ENCODE peak calls at places on chromosomes 4 and X, in four cellular contexts. One of them, this sample, is unnamed.

GRCh38 chrX:54745676-54746075 is 52.4 kb downstream of the ITIH6 start:
- DNase-seq in endothelial cell: no peak
- DNase-seq in caudate nucleus: no peak
- DNase-seq in sigmoid colon: no peak
- DNase-seq in this sample: no peak

GRCh38 chr4:118915468-118915867 is 26.8 kb downstream of the SYNPO2 start:
- DNase-seq in sigmoid colon: no peak
- DNase-seq in caudate nucleus: no peak
- DNase-seq in endothelial cell: no peak
- DNase-seq in this sample: no peak

GRCh38 chr4:77074961-77075855 is 581 bp downstream of the CCNI start:
- DNase-seq in endothelial cell: peak; percentile 69
- DNase-seq in sigmoid colon: peak; percentile 87
- DNase-seq in caudate nucleus: peak; percentile 66
- DNase-seq in this sample: peak; percentile 72

GRCh38 chr4:26787461-26788340 is 72.9 kb upstream of the STIM2 start:
- DNase-seq in sigmoid colon: no peak
- DNase-seq in caudate nucleus: peak; percentile 39
- DNase-seq in endothelial cell: no peak
- DNase-seq in this sample: peak; percentile 83

GRCh38 chr4:107131295-107131694 is 95.2 kb upstream of the DKK2 start:
- DNase-seq in caudate nucleus: no peak
- DNase-seq in endothelial cell: no peak
- DNase-seq in sigmoid colon: no peak
- DNase-seq in this sample: no peak

GRCh38 chr4:118817178-118817930 is 18.6 kb downstream of the SEC24D start:
- DNase-seq in sigmoid colon: no peak
- DNase-seq in caudate nucleus: no peak
- DNase-seq in endothelial cell: no peak
- DNase-seq in this sample: no peak

GRCh38 chr4:41881931-41882621 is 53.2 kb upstream of the TMEM33 start:
- DNase-seq in endothelial cell: peak; percentile 9
- DNase-seq in caudate nucleus: no peak
- DNase-seq in sigmoid colon: no peak
- DNase-seq in this sample: no peak

GRCh38 chrX:14779589-14779988 is 93.3 kb downstream of the FANCB start:
- DNase-seq in sigmoid colon: no peak
- DNase-seq in caudate nucleus: no peak
- DNase-seq in endothelial cell: no peak
- DNase-seq in this sample: no peak

GRCh38 chrX:138709886-138710285 is 1.6 kb downstream of the FGF13 start:
- DNase-seq in endothelial cell: no peak
- DNase-seq in sigmoid colon: no peak
- DNase-seq in caudate nucleus: no peak
- DNase-seq in this sample: no peak

GRCh38 chr4:173167793-173168395 is 717 bp upstream of the GALNT7 start:
- DNase-seq in caudate nucleus: peak; percentile 25
- DNase-seq in endothelial cell: peak; percentile 53
- DNase-seq in sigmoid colon: peak; percentile 67
- DNase-seq in this sample: no peak

GRCh38 chr4:127249767-127250108 is 383.0 kb upstream of the INTU start:
- DNase-seq in sigmoid colon: no peak
- DNase-seq in caudate nucleus: no peak
- DNase-seq in endothelial cell: no peak
- DNase-seq in this sample: no peak

GRCh38 chrX:16212024-16212423 is 44.7 kb downstream of the MAGEB17 start:
- DNase-seq in endothelial cell: no peak
- DNase-seq in sigmoid colon: no peak
- DNase-seq in caudate nucleus: no peak
- DNase-seq in this sample: no peak

GRCh38 chr4:149077142-149077541 is 634.9 kb upstream of the NR3C2 start:
- DNase-seq in caudate nucleus: no peak
- DNase-seq in sigmoid colon: no peak
- DNase-seq in endothelial cell: no peak
- DNase-seq in this sample: no peak

GRCh38 chr4:124953059-124953850 is 240.7 kb upstream of the ANKRD50 start:
- DNase-seq in sigmoid colon: no peak
- DNase-seq in endothelial cell: no peak
- DNase-seq in caudate nucleus: no peak
- DNase-seq in this sample: no peak

GRCh38 chr4:24131954-24132673 is 242.3 kb upstream of the PPARGC1A start:
- DNase-seq in sigmoid colon: no peak
- DNase-seq in caudate nucleus: no peak
- DNase-seq in endothelial cell: no peak
- DNase-seq in this sample: no peak

GRCh38 chr4:59655996-59656395 is 1544.1 kb upstream of the ADGRL3 start:
- DNase-seq in sigmoid colon: no peak
- DNase-seq in caudate nucleus: no peak
- DNase-seq in endothelial cell: no peak
- DNase-seq in this sample: no peak

GRCh38 chrX:19904778-19905367 is 17.5 kb upstream of the SH3KBP1 start:
- DNase-seq in endothelial cell: no peak
- DNase-seq in caudate nucleus: no peak
- DNase-seq in sigmoid colon: no peak
- DNase-seq in this sample: no peak

GRCh38 chr4:139532951-139533350 is 23.1 kb downstream of the SETD7 start:
- DNase-seq in caudate nucleus: no peak
- DNase-seq in endothelial cell: no peak
- DNase-seq in sigmoid colon: no peak
- DNase-seq in this sample: no peak

GRCh38 chr4:165476214-165477098 is 97.6 kb downstream of the CPE start:
- DNase-seq in sigmoid colon: no peak
- DNase-seq in caudate nucleus: peak; percentile 28
- DNase-seq in endothelial cell: no peak
- DNase-seq in this sample: no peak